ENCODE peak calls at places on chromosome 18, in seven cellular contexts. P is lower lobe of right lung, F is endothelial cell of umbilical vein, H is endothelial cell, V is BE2C, L is dorsolateral prefrontal cortex, G is adrenal gland. J is an unnamed sample.

GRCh38 chr18:77422974-77423373 is 173.3 kb downstream of the GALR1 start:
- DNase-seq in P (no peak), F (no peak), H (no peak), V (no peak), L (no peak), G (no peak), J (no peak)

GRCh38 chr18:10936211-10937053 is 212.9 kb downstream of the PIEZO2 start:
- DNase-seq in P (no peak), F (peak), H (no peak), V (no peak), L (no peak), G (no peak), J (no peak)

GRCh38 chr18:21499997-21500396 is 100.5 kb downstream of the ESCO1 start:
- DNase-seq in P (no peak), F (no peak), H (no peak), V (no peak), L (no peak), G (no peak), J (no peak)

GRCh38 chr18:25503567-25504081 is 151.7 kb upstream of the ZNF521 start:
- DNase-seq in P (no peak), F (peak), H (peak), V (no peak), L (peak), G (peak), J (no peak)

GRCh38 chr18:46220116-46220515 is 115.9 kb downstream of the HAUS1 start:
- DNase-seq in P (no peak), F (no peak), H (no peak), V (no peak), L (no peak), G (no peak), J (no peak)

GRCh38 chr18:3162181-3162580 is 57.6 kb downstream of the MYOM1 start:
- DNase-seq in P (no peak), F (no peak), H (no peak), V (no peak), L (no peak), G (no peak), J (no peak)

GRCh38 chr18:3832211-3832610 is 382.2 kb downstream of the TGIF1 start:
- DNase-seq in P (no peak), F (no peak), H (no peak), V (no peak), L (no peak), G (no peak), J (no peak)

GRCh38 chr18:25650201-25650941 is 298.4 kb upstream of the ZNF521 start:
- DNase-seq in P (no peak), F (peak), H (no peak), V (no peak), L (no peak), G (no peak), J (no peak)

GRCh38 chr18:56661414-56662101 is 10.4 kb downstream of the WDR7 start:
- DNase-seq in P (no peak), F (no peak), H (no peak), V (no peak), L (no peak), G (no peak), J (no peak)

GRCh38 chr18:44229693-44230108 is 451.0 kb upstream of the SETBP1 start:
- DNase-seq in P (peak), F (peak), H (peak), V (no peak), L (peak), G (peak), J (no peak)

GRCh38 chr18:10367846-10368245 is 86.6 kb upstream of the APCDD1 start:
- DNase-seq in P (no peak), F (no peak), H (no peak), V (no peak), L (no peak), G (no peak), J (no peak)

GRCh38 chr18:28177828-28178635 is 1.1 kb upstream of the CDH2 start:
- DNase-seq in P (no peak), F (peak), H (peak), V (peak), L (peak), G (peak), J (peak)

GRCh38 chr18:80245781-80246655 is 1.3 kb downstream of the PARD6G start:
- DNase-seq in P (no peak), F (no peak), H (peak), V (no peak), L (no peak), G (no peak), J (no peak)

GRCh38 chr18:6781846-6782245 is 52.3 kb downstream of the ARHGAP28 start:
- DNase-seq in P (no peak), F (peak), H (no peak), V (peak), L (no peak), G (peak), J (no peak)

GRCh38 chr18:63859781-63860535 is 27.5 kb upstream of the SERPINB2 start:
- DNase-seq in P (no peak), F (no peak), H (no peak), V (no peak), L (no peak), G (no peak), J (no peak)

GRCh38 chr18:39173022-39173421 is 1607.4 kb upstream of the CELF4 start:
- DNase-seq in P (no peak), F (no peak), H (no peak), V (no peak), L (no peak), G (no peak), J (peak)

GRCh38 chr18:13889661-13890060 is 25.7 kb downstream of the MC2R start:
- DNase-seq in P (no peak), F (no peak), H (no peak), V (no peak), L (no peak), G (no peak), J (no peak)

GRCh38 chr18:47420130-47420529 is 168.7 kb upstream of the SKOR2 start:
- DNase-seq in P (no peak), F (no peak), H (no peak), V (no peak), L (no peak), G (no peak), J (no peak)

GRCh38 chr18:69980982-69981804 is 33.5 kb upstream of the CD226 start:
- DNase-seq in P (no peak), F (no peak), H (no peak), V (no peak), L (no peak), G (no peak), J (no peak)

GRCh38 chr18:31553800-31554199 is 37.9 kb upstream of the TTR start:
- DNase-seq in P (no peak), F (no peak), H (no peak), V (no peak), L (no peak), G (no peak), J (peak)

GRCh38 chr18:54950221-54950620 is 9.0 kb downstream of the CCDC68 start:
- DNase-seq in P (no peak), F (no peak), H (no peak), V (no peak), L (no peak), G (no peak), J (peak)

GRCh38 chr18:55861266-55861665 is 273.3 kb upstream of the TCF4 start:
- DNase-seq in P (no peak), F (peak), H (peak), V (peak), L (peak), G (no peak), J (peak)

GRCh38 chr18:21179590-21180220 is 62.3 kb upstream of the GREB1L start:
- DNase-seq in P (no peak), F (peak), H (peak), V (peak), L (no peak), G (peak), J (peak)

GRCh38 chr18:57134564-57135211 is 12.2 kb upstream of the BOD1L2 start:
- DNase-seq in P (no peak), F (no peak), H (no peak), V (no peak), L (no peak), G (no peak), J (no peak)

GRCh38 chr18:65788373-65788772 is 37.6 kb downstream of the CDH7 start:
- DNase-seq in P (no peak), F (no peak), H (no peak), V (peak), L (no peak), G (peak), J (peak)

GRCh38 chr18:70292628-70293027 is 3.8 kb downstream of the SOCS6 start:
- DNase-seq in P (no peak), F (no peak), H (no peak), V (no peak), L (no peak), G (no peak), J (no peak)

GRCh38 chr18:35335861-35336260 is 8.4 kb downstream of the ZNF24 start:
- DNase-seq in P (no peak), F (no peak), H (no peak), V (no peak), L (no peak), G (no peak), J (no peak)

GRCh38 chr18:27808678-27809077 is 368.3 kb downstream of the CDH2 start:
- DNase-seq in P (no peak), F (no peak), H (no peak), V (no peak), L (no peak), G (no peak), J (no peak)

GRCh38 chr18:2223859-2224258 is 347.4 kb downstream of the METTL4 start:
- DNase-seq in P (no peak), F (peak), H (peak), V (peak), L (no peak), G (peak), J (peak)

GRCh38 chr18:58169472-58169871 is 125.4 kb downstream of the NEDD4L start:
- DNase-seq in P (no peak), F (no peak), H (no peak), V (no peak), L (no peak), G (peak), J (no peak)

GRCh38 chr18:34709631-34710429 is at the start of gene DTNA:
- DNase-seq in P (no peak), F (peak), H (no peak), V (no peak), L (no peak), G (no peak), J (peak)

GRCh38 chr18:43789234-43790000 is 512.1 kb upstream of the SYT4 start:
- DNase-seq in P (no peak), F (peak), H (no peak), V (peak), L (no peak), G (no peak), J (no peak)

GRCh38 chr18:22342625-22343024 is 75.1 kb downstream of the CTAGE1 start:
- DNase-seq in P (peak), F (peak), H (no peak), V (peak), L (no peak), G (peak), J (peak)

GRCh38 chr18:38526922-38527321 is 961.3 kb upstream of the CELF4 start:
- DNase-seq in P (no peak), F (no peak), H (no peak), V (no peak), L (no peak), G (no peak), J (peak)

GRCh38 chr18:78875268-78875997 is 104.2 kb upstream of the SALL3 start:
- DNase-seq in P (no peak), F (no peak), H (no peak), V (peak), L (no peak), G (peak), J (no peak)
- TF ChIP-seq CTCF in P (peak), F (peak), H (no peak), V (peak), L (peak), G (peak), J (no peak)

GRCh38 chr18:36492604-36493329 is 195.3 kb downstream of the FHOD3 start:
- DNase-seq in P (no peak), F (no peak), H (no peak), V (no peak), L (no peak), G (no peak), J (no peak)
- TF ChIP-seq CTCF in P (no peak), F (no peak), H (no peak), V (no peak), L (no peak), G (no peak), J (no peak)

GRCh38 chr18:75660932-75661331 is 233.4 kb upstream of the SMIM21 start:
- DNase-seq in P (no peak), F (no peak), H (no peak), V (no peak), L (no peak), G (no peak), J (no peak)
- TF ChIP-seq CTCF in P (no peak), F (no peak), H (no peak), V (no peak), L (no peak), G (no peak), J (no peak)

DNA sequence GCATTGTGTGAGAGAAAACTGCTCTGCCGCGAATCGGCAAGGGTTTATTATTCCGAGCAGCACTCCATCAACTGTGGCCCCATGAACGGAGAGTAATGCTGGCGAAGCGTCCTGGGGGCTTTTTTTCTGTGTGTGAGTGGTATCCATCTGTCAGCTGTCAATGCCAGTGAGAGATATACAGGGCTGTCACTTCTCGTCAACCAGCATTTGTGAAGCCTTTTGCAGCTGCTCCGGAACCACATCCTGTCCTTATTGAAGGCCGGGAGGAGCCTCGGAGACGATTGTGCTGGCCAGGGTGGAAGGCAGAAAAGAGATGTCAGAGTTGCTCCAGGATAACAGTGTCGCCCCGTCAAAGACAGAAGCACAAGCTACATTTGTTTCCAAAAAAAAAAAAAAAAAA is 356.9 kb upstream of the SMIM21 start:
- DNase-seq in P (no peak), F (no peak), H (no peak), V (peak), L (no peak), G (no peak), J (no peak)
- TF ChIP-seq CTCF in P (no peak), F (no peak), H (no peak), V (no peak), L (no peak), G (no peak), J (no peak)

GRCh38 chr18:48949606-48950535 is 894 bp downstream of the SMAD7 start:
- DNase-seq in P (peak), F (peak), H (peak), V (peak), L (no peak), G (no peak), J (peak)
- TF ChIP-seq CTCF in P (peak), F (peak), H (peak), V (peak), L (no peak), G (peak), J (no peak)

GRCh38 chr18:8231316-8231715 is 377.9 kb upstream of the RAB12 start:
- DNase-seq in P (no peak), F (no peak), H (no peak), V (no peak), L (no peak), G (no peak), J (no peak)

GRCh38 chr18:8229040-8229439 is 380.2 kb upstream of the RAB12 start:
- DNase-seq in P (no peak), F (no peak), H (no peak), V (no peak), L (no peak), G (no peak), J (no peak)

GRCh38 chr18:8224576-8224975 is 384.7 kb upstream of the RAB12 start:
- DNase-seq in P (no peak), F (no peak), H (no peak), V (no peak), L (no peak), G (no peak), J (no peak)

GRCh38 chr18:8232791-8233190 is 376.4 kb upstream of the RAB12 start:
- DNase-seq in P (no peak), F (no peak), H (no peak), V (no peak), L (no peak), G (no peak), J (no peak)

GRCh38 chr18:8229786-8230185 is 379.5 kb upstream of the RAB12 start:
- DNase-seq in P (no peak), F (no peak), H (no peak), V (no peak), L (no peak), G (no peak), J (no peak)
- TF ChIP-seq CTCF in P (no peak), F (no peak), H (no peak), V (no peak), L (no peak), G (no peak), J (no peak)

GRCh38 chr18:73980289-73980979 is 167.2 kb downstream of the FBXO15 start:
- DNase-seq in P (no peak), F (no peak), H (peak), V (peak), L (no peak), G (no peak), J (peak)
- TF ChIP-seq CTCF in P (no peak), F (no peak), H (peak), V (peak), L (no peak), G (peak), J (peak)

GRCh38 chr18:50694147-50694546 is 125.7 kb downstream of the MRO start:
- DNase-seq in P (no peak), F (no peak), H (no peak), V (no peak), L (no peak), G (no peak), J (no peak)

GRCh38 chr18:50696436-50696835 is 123.4 kb downstream of the MRO start:
- DNase-seq in P (no peak), F (no peak), H (no peak), V (no peak), L (no peak), G (no peak), J (no peak)

GRCh38 chr18:50697509-50697908 is 122.3 kb downstream of the MRO start:
- DNase-seq in P (no peak), F (no peak), H (no peak), V (no peak), L (no peak), G (no peak), J (no peak)

GRCh38 chr18:50695431-50696176 is 124.2 kb downstream of the MRO start:
- DNase-seq in P (no peak), F (no peak), H (no peak), V (no peak), L (no peak), G (no peak), J (no peak)

DNA sequence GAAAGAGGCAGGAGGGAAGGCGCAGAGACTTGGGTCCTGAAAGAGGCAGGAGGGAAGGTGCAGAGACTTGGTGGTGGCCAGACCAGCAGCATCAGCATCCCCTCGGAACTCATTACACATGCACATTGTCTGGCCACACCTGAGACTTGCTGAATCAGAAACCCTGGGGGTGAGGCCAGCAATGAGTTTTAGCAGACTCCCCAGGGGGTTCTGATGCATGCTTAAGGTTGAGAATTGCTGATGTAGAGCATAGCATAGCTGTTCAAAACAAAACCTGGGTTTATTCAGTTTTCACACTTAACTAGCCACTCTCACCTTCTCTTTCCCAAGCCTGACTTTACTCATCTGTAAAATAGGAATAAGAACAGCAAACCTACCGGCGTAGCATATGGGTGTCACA is 122.9 kb downstream of the MRO start:
- DNase-seq in P (no peak), F (no peak), H (no peak), V (no peak), L (no peak), G (no peak), J (no peak)
- TF ChIP-seq CTCF in P (no peak), F (no peak), H (no peak), V (no peak), L (no peak), G (no peak), J (no peak)